ENCODE peak calls at places on chromosomes 2 and 18, in nine cellular contexts. J is heart left ventricle, S is sigmoid colon, M is adrenal gland, P is spleen, N is NB4, H is GM12891, G is A549, L is body of pancreas. A is an unnamed sample.

GRCh38 chr2:150619607-150620330 is 132.3 kb upstream of the RND3 start:
- DNase-seq in J (no peak), S (no peak), M (peak; percentile 76), P (no peak), N (no peak), H (no peak), G (no peak), L (no peak), A (peak; percentile 19)

GRCh38 chr2:108370080-108370479 is 7.7 kb upstream of the SULT1C4 start:
- DNase-seq in J (no peak), S (no peak), M (no peak), P (no peak), N (no peak), H (no peak), G (no peak), L (no peak), A (no peak)

GRCh38 chr2:71166812-71167211 is 36.4 kb downstream of the MPHOSPH10 start:
- DNase-seq in J (no peak), S (no peak), M (no peak), P (no peak), N (peak; percentile 54), H (no peak), G (no peak), L (no peak), A (no peak)

GRCh38 chr18:36893227-36893626 is 64.3 kb downstream of the KIAA1328 start:
- DNase-seq in J (no peak), S (no peak), M (no peak), P (no peak), N (no peak), H (no peak), G (no peak), L (no peak), A (no peak)

GRCh38 chr2:134776836-134777235 is 58.0 kb upstream of the TMEM163 start:
- DNase-seq in J (no peak), S (no peak), M (no peak), P (no peak), N (no peak), H (no peak), G (no peak), L (no peak), A (no peak)

GRCh38 chr2:161312996-161313395 is 4.8 kb downstream of the PSMD14 start:
- DNase-seq in J (no peak), S (no peak), M (no peak), P (no peak), N (no peak), H (no peak), G (no peak), L (no peak), A (no peak)

GRCh38 chr2:162710282-162710891 is 128.2 kb downstream of the KCNH7 start:
- DNase-seq in J (no peak), S (no peak), M (peak; percentile 18), P (no peak), N (no peak), H (no peak), G (no peak), L (peak; percentile 70), A (no peak)

GRCh38 chr2:125168442-125168841 is 1143.4 kb downstream of the CNTNAP5 start:
- DNase-seq in J (no peak), S (no peak), M (no peak), P (no peak), N (no peak), H (no peak), G (no peak), L (no peak), A (no peak)

GRCh38 chr2:20106746-20107145 is 55.3 kb upstream of the LAPTM4A start:
- DNase-seq in J (peak; percentile 83), S (no peak), M (peak; percentile 60), P (no peak), N (no peak), H (no peak), G (no peak), L (peak; percentile 52), A (no peak)

GRCh38 chr2:121873870-121874269 is 118.4 kb downstream of the TSN start:
- DNase-seq in J (no peak), S (no peak), M (no peak), P (no peak), N (no peak), H (no peak), G (no peak), L (no peak), A (no peak)

GRCh38 chr2:224983719-224984388 is 58.4 kb downstream of the DOCK10 start:
- DNase-seq in J (no peak), S (no peak), M (no peak), P (no peak), N (no peak), H (no peak), G (no peak), L (no peak), A (no peak)

GRCh38 chr2:19685713-19686112 is 216.1 kb downstream of the TTC32 start:
- DNase-seq in J (no peak), S (no peak), M (no peak), P (no peak), N (no peak), H (no peak), G (no peak), L (no peak), A (no peak)

GRCh38 chr2:178330175-178331021 is 120.6 kb downstream of the PRKRA start:
- DNase-seq in J (no peak), S (no peak), M (no peak), P (no peak), N (no peak), H (no peak), G (no peak), L (no peak), A (no peak)

GRCh38 chr2:232576995-232577394 is 26.5 kb downstream of the EIF4E2 start:
- DNase-seq in J (no peak), S (no peak), M (no peak), P (no peak), N (no peak), H (no peak), G (no peak), L (no peak), A (no peak)

GRCh38 chr2:159828736-159829135 is 30.7 kb upstream of the CD302 start:
- DNase-seq in J (no peak), S (no peak), M (no peak), P (no peak), N (no peak), H (no peak), G (no peak), L (no peak), A (no peak)

GRCh38 chr2:239290618-239291504 is 110.0 kb downstream of the HDAC4 start:
- DNase-seq in J (no peak), S (peak; percentile 85), M (peak; percentile 58), P (peak; percentile 73), N (no peak), H (no peak), G (no peak), L (no peak), A (no peak)

GRCh38 chr2:152766908-152767307 is 48.5 kb downstream of the ARL6IP6 start:
- DNase-seq in J (no peak), S (no peak), M (no peak), P (no peak), N (no peak), H (no peak), G (no peak), L (no peak), A (no peak)

GRCh38 chr2:69720922-69721491 is 20.9 kb upstream of the ANXA4 start:
- DNase-seq in J (no peak), S (no peak), M (no peak), P (no peak), N (no peak), H (no peak), G (no peak), L (no peak), A (no peak)

GRCh38 chr2:202238234-202239197 is at the start of gene SUMO1:
- DNase-seq in J (peak; percentile 95), S (peak; percentile 93), M (peak; percentile 85), P (peak; percentile 98), N (peak; percentile 97), H (peak; percentile 86), G (peak; percentile 87), L (peak; percentile 88), A (peak; percentile 84)
- TF ChIP-seq POLR2A in J (no peak), S (peak; percentile 63), M (peak; percentile 60), P (peak; percentile 27), N (peak; percentile 80), H (peak; percentile 86), G (peak; percentile 83), L (peak; percentile 69), A (peak; percentile 66)

DNA sequence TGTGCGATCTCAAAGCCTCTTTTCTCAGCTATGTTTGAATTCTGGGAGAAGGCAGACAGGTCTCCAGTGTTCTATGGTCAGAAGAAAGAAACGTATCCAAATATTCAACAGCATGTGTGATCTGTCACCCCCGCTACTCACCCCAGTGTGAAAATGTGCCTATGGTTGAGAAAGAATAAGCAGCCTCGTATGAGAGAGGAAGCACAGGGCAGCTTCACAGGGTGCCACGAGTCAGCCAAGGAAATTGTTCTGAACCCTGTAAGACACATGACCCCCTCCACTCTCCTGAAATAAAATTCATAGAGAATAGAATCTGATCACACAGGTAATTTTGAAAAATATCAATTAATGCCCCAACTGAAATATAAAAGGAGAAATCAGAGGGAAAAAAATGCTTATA is 8.0 kb upstream of the SF3B1 start:
- DNase-seq in J (no peak), S (no peak), M (no peak), P (no peak), N (peak; percentile 51), H (no peak), G (no peak), L (peak; percentile 26), A (no peak)
- TF ChIP-seq POLR2A in J (no peak), S (no peak), M (no peak), P (no peak), N (no peak), H (no peak), G (no peak), L (no peak), A (no peak)

GRCh38 chr2:230925443-230925878 is 419 bp upstream of the GPR55 start:
- DNase-seq in J (peak; percentile 32), S (peak; percentile 41), M (no peak), P (peak; percentile 64), N (peak; percentile 70), H (no peak), G (no peak), L (no peak), A (no peak)
- TF ChIP-seq POLR2A in J (no peak), S (no peak), M (no peak), P (no peak), N (no peak), H (no peak), G (no peak), L (no peak), A (no peak)

GRCh38 chr2:172251231-172251630 is 148.5 kb upstream of the DLX2 start:
- DNase-seq in J (no peak), S (no peak), M (no peak), P (no peak), N (no peak), H (no peak), G (no peak), L (no peak), A (no peak)
- TF ChIP-seq POLR2A in J (no peak), S (no peak), M (no peak), P (no peak), N (no peak), H (no peak), G (no peak), L (no peak), A (no peak)